ENCODE peak calls at places on chromosomes 12 and 14, in ten cellular contexts. One of them, this sample, is unnamed.

GRCh38 chr14:60151715-60152114 is 13.5 kb downstream of the DHRS7 start:
- DNase-seq in pons: peak
- DNase-seq in cerebellar cortex: peak
- DNase-seq in NCI-H1436: no peak
- DNase-seq in activated CD8-positive, alpha-beta T cell treated with anti-CD3 and anti-CD28 coated beads, Interleukin-2, amount 10 ng/mL, durations not matched to agents 7 days and 5 days: peak
- DNase-seq in pancreas: peak
- DNase-seq in foreskin keratinocyte: peak
- DNase-seq in effector memory CD8-positive, alpha-beta T cell: peak
- DNase-seq in central memory CD8-positive, alpha-beta T cell: peak
- DNase-seq in NCI-H146: peak
- DNase-seq in this sample: peak

GRCh38 chr12:65493893-65494205 is 215.4 kb downstream of the MSRB3 start:
- DNase-seq in pons: no peak
- DNase-seq in cerebellar cortex: no peak
- DNase-seq in NCI-H1436: no peak
- DNase-seq in activated CD8-positive, alpha-beta T cell treated with anti-CD3 and anti-CD28 coated beads, Interleukin-2, amount 10 ng/mL, durations not matched to agents 7 days and 5 days: no peak
- DNase-seq in pancreas: no peak
- DNase-seq in foreskin keratinocyte: no peak
- DNase-seq in effector memory CD8-positive, alpha-beta T cell: no peak
- DNase-seq in central memory CD8-positive, alpha-beta T cell: no peak
- DNase-seq in NCI-H146: no peak
- DNase-seq in this sample: no peak

GRCh38 chr14:95541932-95542554 is 7.2 kb downstream of the GLRX5 start:
- DNase-seq in pons: no peak
- DNase-seq in cerebellar cortex: no peak
- DNase-seq in NCI-H1436: no peak
- DNase-seq in activated CD8-positive, alpha-beta T cell treated with anti-CD3 and anti-CD28 coated beads, Interleukin-2, amount 10 ng/mL, durations not matched to agents 7 days and 5 days: no peak
- DNase-seq in pancreas: no peak
- DNase-seq in foreskin keratinocyte: no peak
- DNase-seq in effector memory CD8-positive, alpha-beta T cell: no peak
- DNase-seq in central memory CD8-positive, alpha-beta T cell: no peak
- DNase-seq in NCI-H146: no peak
- DNase-seq in this sample: no peak

GRCh38 chr12:132686831-132687210 is 321 bp downstream of the POLE start:
- DNase-seq in pons: no peak
- DNase-seq in cerebellar cortex: no peak
- DNase-seq in NCI-H1436: no peak
- DNase-seq in activated CD8-positive, alpha-beta T cell treated with anti-CD3 and anti-CD28 coated beads, Interleukin-2, amount 10 ng/mL, durations not matched to agents 7 days and 5 days: no peak
- DNase-seq in pancreas: peak
- DNase-seq in foreskin keratinocyte: no peak
- DNase-seq in effector memory CD8-positive, alpha-beta T cell: no peak
- DNase-seq in central memory CD8-positive, alpha-beta T cell: no peak
- DNase-seq in NCI-H146: peak
- DNase-seq in this sample: no peak

GRCh38 chr12:95191060-95191696 is 26.1 kb downstream of the FGD6 start:
- DNase-seq in pons: no peak
- DNase-seq in cerebellar cortex: no peak
- DNase-seq in NCI-H1436: no peak
- DNase-seq in activated CD8-positive, alpha-beta T cell treated with anti-CD3 and anti-CD28 coated beads, Interleukin-2, amount 10 ng/mL, durations not matched to agents 7 days and 5 days: no peak
- DNase-seq in pancreas: no peak
- DNase-seq in foreskin keratinocyte: no peak
- DNase-seq in effector memory CD8-positive, alpha-beta T cell: no peak
- DNase-seq in central memory CD8-positive, alpha-beta T cell: no peak
- DNase-seq in NCI-H146: peak
- DNase-seq in this sample: no peak

GRCh38 chr14:67186369-67186768 is 2.9 kb upstream of the GARIN2 start:
- DNase-seq in pons: no peak
- DNase-seq in cerebellar cortex: no peak
- DNase-seq in NCI-H1436: no peak
- DNase-seq in activated CD8-positive, alpha-beta T cell treated with anti-CD3 and anti-CD28 coated beads, Interleukin-2, amount 10 ng/mL, durations not matched to agents 7 days and 5 days: no peak
- DNase-seq in pancreas: no peak
- DNase-seq in foreskin keratinocyte: no peak
- DNase-seq in effector memory CD8-positive, alpha-beta T cell: no peak
- DNase-seq in central memory CD8-positive, alpha-beta T cell: no peak
- DNase-seq in NCI-H146: no peak
- DNase-seq in this sample: no peak

GRCh38 chr12:75705749-75706719 is 194.6 kb upstream of the KRR1 start:
- DNase-seq in pons: peak
- DNase-seq in cerebellar cortex: no peak
- DNase-seq in NCI-H1436: no peak
- DNase-seq in activated CD8-positive, alpha-beta T cell treated with anti-CD3 and anti-CD28 coated beads, Interleukin-2, amount 10 ng/mL, durations not matched to agents 7 days and 5 days: no peak
- DNase-seq in pancreas: no peak
- DNase-seq in foreskin keratinocyte: no peak
- DNase-seq in effector memory CD8-positive, alpha-beta T cell: no peak
- DNase-seq in central memory CD8-positive, alpha-beta T cell: no peak
- DNase-seq in NCI-H146: peak
- DNase-seq in this sample: no peak

GRCh38 chr12:108833355-108833733 is 24.0 kb downstream of the SSH1 start:
- DNase-seq in pons: no peak
- DNase-seq in cerebellar cortex: peak
- DNase-seq in NCI-H1436: no peak
- DNase-seq in activated CD8-positive, alpha-beta T cell treated with anti-CD3 and anti-CD28 coated beads, Interleukin-2, amount 10 ng/mL, durations not matched to agents 7 days and 5 days: no peak
- DNase-seq in pancreas: no peak
- DNase-seq in foreskin keratinocyte: peak
- DNase-seq in effector memory CD8-positive, alpha-beta T cell: no peak
- DNase-seq in central memory CD8-positive, alpha-beta T cell: no peak
- DNase-seq in NCI-H146: no peak
- DNase-seq in this sample: no peak

GRCh38 chr14:54772451-54772881 is 130.2 kb downstream of the GCH1 start:
- DNase-seq in pons: no peak
- DNase-seq in cerebellar cortex: no peak
- DNase-seq in NCI-H1436: no peak
- DNase-seq in activated CD8-positive, alpha-beta T cell treated with anti-CD3 and anti-CD28 coated beads, Interleukin-2, amount 10 ng/mL, durations not matched to agents 7 days and 5 days: no peak
- DNase-seq in pancreas: no peak
- DNase-seq in foreskin keratinocyte: peak
- DNase-seq in effector memory CD8-positive, alpha-beta T cell: no peak
- DNase-seq in central memory CD8-positive, alpha-beta T cell: no peak
- DNase-seq in NCI-H146: no peak
- DNase-seq in this sample: no peak

GRCh38 chr14:102966681-102967505 is 44.4 kb downstream of the AMN start:
- DNase-seq in pons: peak
- DNase-seq in cerebellar cortex: no peak
- DNase-seq in NCI-H1436: no peak
- DNase-seq in activated CD8-positive, alpha-beta T cell treated with anti-CD3 and anti-CD28 coated beads, Interleukin-2, amount 10 ng/mL, durations not matched to agents 7 days and 5 days: no peak
- DNase-seq in pancreas: no peak
- DNase-seq in foreskin keratinocyte: no peak
- DNase-seq in effector memory CD8-positive, alpha-beta T cell: no peak
- DNase-seq in central memory CD8-positive, alpha-beta T cell: no peak
- DNase-seq in NCI-H146: no peak
- DNase-seq in this sample: no peak

GRCh38 chr14:106141242-106142220 is 615.1 kb downstream of the TMEM121 start:
- DNase-seq in pons: no peak
- DNase-seq in cerebellar cortex: no peak
- DNase-seq in NCI-H1436: no peak
- DNase-seq in activated CD8-positive, alpha-beta T cell treated with anti-CD3 and anti-CD28 coated beads, Interleukin-2, amount 10 ng/mL, durations not matched to agents 7 days and 5 days: no peak
- DNase-seq in pancreas: no peak
- DNase-seq in foreskin keratinocyte: no peak
- DNase-seq in effector memory CD8-positive, alpha-beta T cell: no peak
- DNase-seq in central memory CD8-positive, alpha-beta T cell: no peak
- DNase-seq in NCI-H146: no peak
- DNase-seq in this sample: no peak

GRCh38 chr14:63860146-63860545 is 7.3 kb downstream of the SYNE2 start:
- DNase-seq in pons: no peak
- DNase-seq in cerebellar cortex: no peak
- DNase-seq in NCI-H1436: no peak
- DNase-seq in activated CD8-positive, alpha-beta T cell treated with anti-CD3 and anti-CD28 coated beads, Interleukin-2, amount 10 ng/mL, durations not matched to agents 7 days and 5 days: no peak
- DNase-seq in pancreas: no peak
- DNase-seq in foreskin keratinocyte: no peak
- DNase-seq in effector memory CD8-positive, alpha-beta T cell: no peak
- DNase-seq in central memory CD8-positive, alpha-beta T cell: no peak
- DNase-seq in NCI-H146: no peak
- DNase-seq in this sample: no peak

GRCh38 chr12:98645572-98646067 is 530 bp downstream of the APAF1 start:
- DNase-seq in pons: peak
- DNase-seq in cerebellar cortex: peak
- DNase-seq in NCI-H1436: no peak
- DNase-seq in activated CD8-positive, alpha-beta T cell treated with anti-CD3 and anti-CD28 coated beads, Interleukin-2, amount 10 ng/mL, durations not matched to agents 7 days and 5 days: peak
- DNase-seq in pancreas: no peak
- DNase-seq in foreskin keratinocyte: peak
- DNase-seq in effector memory CD8-positive, alpha-beta T cell: no peak
- DNase-seq in central memory CD8-positive, alpha-beta T cell: no peak
- DNase-seq in NCI-H146: peak
- DNase-seq in this sample: peak

GRCh38 chr12:65690477-65690876 is 133.8 kb upstream of the HMGA2 start:
- DNase-seq in pons: no peak
- DNase-seq in cerebellar cortex: no peak
- DNase-seq in NCI-H1436: no peak
- DNase-seq in activated CD8-positive, alpha-beta T cell treated with anti-CD3 and anti-CD28 coated beads, Interleukin-2, amount 10 ng/mL, durations not matched to agents 7 days and 5 days: no peak
- DNase-seq in pancreas: no peak
- DNase-seq in foreskin keratinocyte: no peak
- DNase-seq in effector memory CD8-positive, alpha-beta T cell: no peak
- DNase-seq in central memory CD8-positive, alpha-beta T cell: no peak
- DNase-seq in NCI-H146: no peak
- DNase-seq in this sample: no peak

GRCh38 chr12:15556411-15556810 is 232.8 kb downstream of the EPS8 start:
- DNase-seq in pons: no peak
- DNase-seq in cerebellar cortex: no peak
- DNase-seq in NCI-H1436: no peak
- DNase-seq in activated CD8-positive, alpha-beta T cell treated with anti-CD3 and anti-CD28 coated beads, Interleukin-2, amount 10 ng/mL, durations not matched to agents 7 days and 5 days: no peak
- DNase-seq in pancreas: no peak
- DNase-seq in foreskin keratinocyte: no peak
- DNase-seq in effector memory CD8-positive, alpha-beta T cell: no peak
- DNase-seq in central memory CD8-positive, alpha-beta T cell: no peak
- DNase-seq in NCI-H146: no peak
- DNase-seq in this sample: no peak

GRCh38 chr12:22282283-22282682 is 52.2 kb downstream of the ST8SIA1 start:
- DNase-seq in pons: no peak
- DNase-seq in cerebellar cortex: no peak
- DNase-seq in NCI-H1436: no peak
- DNase-seq in activated CD8-positive, alpha-beta T cell treated with anti-CD3 and anti-CD28 coated beads, Interleukin-2, amount 10 ng/mL, durations not matched to agents 7 days and 5 days: no peak
- DNase-seq in pancreas: no peak
- DNase-seq in foreskin keratinocyte: peak
- DNase-seq in effector memory CD8-positive, alpha-beta T cell: no peak
- DNase-seq in central memory CD8-positive, alpha-beta T cell: no peak
- DNase-seq in NCI-H146: no peak
- DNase-seq in this sample: no peak

GRCh38 chr12:52506858-52507715 is 13.1 kb downstream of the KRT5 start:
- DNase-seq in pons: peak
- DNase-seq in cerebellar cortex: peak
- DNase-seq in NCI-H1436: peak
- DNase-seq in activated CD8-positive, alpha-beta T cell treated with anti-CD3 and anti-CD28 coated beads, Interleukin-2, amount 10 ng/mL, durations not matched to agents 7 days and 5 days: no peak
- DNase-seq in pancreas: no peak
- DNase-seq in foreskin keratinocyte: no peak
- DNase-seq in effector memory CD8-positive, alpha-beta T cell: peak
- DNase-seq in central memory CD8-positive, alpha-beta T cell: no peak
- DNase-seq in NCI-H146: peak
- DNase-seq in this sample: no peak

GRCh38 chr14:101905614-101906013 is 58.8 kb upstream of the DYNC1H1 start:
- DNase-seq in pons: no peak
- DNase-seq in cerebellar cortex: no peak
- DNase-seq in NCI-H1436: no peak
- DNase-seq in activated CD8-positive, alpha-beta T cell treated with anti-CD3 and anti-CD28 coated beads, Interleukin-2, amount 10 ng/mL, durations not matched to agents 7 days and 5 days: no peak
- DNase-seq in pancreas: no peak
- DNase-seq in foreskin keratinocyte: no peak
- DNase-seq in effector memory CD8-positive, alpha-beta T cell: no peak
- DNase-seq in central memory CD8-positive, alpha-beta T cell: no peak
- DNase-seq in NCI-H146: no peak
- DNase-seq in this sample: no peak

GRCh38 chr14:36477266-36477665 is 42.8 kb downstream of the NKX2-1 start:
- DNase-seq in pons: no peak
- DNase-seq in cerebellar cortex: no peak
- DNase-seq in NCI-H1436: no peak
- DNase-seq in activated CD8-positive, alpha-beta T cell treated with anti-CD3 and anti-CD28 coated beads, Interleukin-2, amount 10 ng/mL, durations not matched to agents 7 days and 5 days: no peak
- DNase-seq in pancreas: no peak
- DNase-seq in foreskin keratinocyte: no peak
- DNase-seq in effector memory CD8-positive, alpha-beta T cell: no peak
- DNase-seq in central memory CD8-positive, alpha-beta T cell: no peak
- DNase-seq in NCI-H146: peak
- DNase-seq in this sample: no peak

GRCh38 chr14:54650331-54651017 is 83.5 kb downstream of the SAMD4A start:
- DNase-seq in pons: peak
- DNase-seq in cerebellar cortex: no peak
- DNase-seq in NCI-H1436: no peak
- DNase-seq in activated CD8-positive, alpha-beta T cell treated with anti-CD3 and anti-CD28 coated beads, Interleukin-2, amount 10 ng/mL, durations not matched to agents 7 days and 5 days: no peak
- DNase-seq in pancreas: no peak
- DNase-seq in foreskin keratinocyte: peak
- DNase-seq in effector memory CD8-positive, alpha-beta T cell: no peak
- DNase-seq in central memory CD8-positive, alpha-beta T cell: no peak
- DNase-seq in NCI-H146: no peak
- DNase-seq in this sample: peak

GRCh38 chr14:75979641-75980422 is 2.0 kb downstream of the TGFB3 start:
- DNase-seq in pons: no peak
- DNase-seq in cerebellar cortex: no peak
- DNase-seq in NCI-H1436: no peak
- DNase-seq in activated CD8-positive, alpha-beta T cell treated with anti-CD3 and anti-CD28 coated beads, Interleukin-2, amount 10 ng/mL, durations not matched to agents 7 days and 5 days: no peak
- DNase-seq in pancreas: peak
- DNase-seq in foreskin keratinocyte: no peak
- DNase-seq in effector memory CD8-positive, alpha-beta T cell: no peak
- DNase-seq in central memory CD8-positive, alpha-beta T cell: no peak
- DNase-seq in NCI-H146: no peak
- DNase-seq in this sample: peak

GRCh38 chr14:72790887-72791566 is 102.9 kb downstream of the DPF3 start:
- DNase-seq in pons: no peak
- DNase-seq in cerebellar cortex: no peak
- DNase-seq in NCI-H1436: no peak
- DNase-seq in activated CD8-positive, alpha-beta T cell treated with anti-CD3 and anti-CD28 coated beads, Interleukin-2, amount 10 ng/mL, durations not matched to agents 7 days and 5 days: no peak
- DNase-seq in pancreas: no peak
- DNase-seq in foreskin keratinocyte: no peak
- DNase-seq in effector memory CD8-positive, alpha-beta T cell: no peak
- DNase-seq in central memory CD8-positive, alpha-beta T cell: no peak
- DNase-seq in NCI-H146: no peak
- DNase-seq in this sample: peak

GRCh38 chr12:712172-712863 is 40.1 kb upstream of the WNK1 start:
- DNase-seq in pons: peak
- DNase-seq in cerebellar cortex: no peak
- DNase-seq in NCI-H1436: no peak
- DNase-seq in activated CD8-positive, alpha-beta T cell treated with anti-CD3 and anti-CD28 coated beads, Interleukin-2, amount 10 ng/mL, durations not matched to agents 7 days and 5 days: no peak
- DNase-seq in pancreas: no peak
- DNase-seq in foreskin keratinocyte: peak
- DNase-seq in effector memory CD8-positive, alpha-beta T cell: no peak
- DNase-seq in central memory CD8-positive, alpha-beta T cell: no peak
- DNase-seq in NCI-H146: peak
- DNase-seq in this sample: peak

GRCh38 chr12:45928309-45928708 is 62.1 kb downstream of the SCAF11 start:
- DNase-seq in pons: no peak
- DNase-seq in cerebellar cortex: no peak
- DNase-seq in NCI-H1436: no peak
- DNase-seq in activated CD8-positive, alpha-beta T cell treated with anti-CD3 and anti-CD28 coated beads, Interleukin-2, amount 10 ng/mL, durations not matched to agents 7 days and 5 days: no peak
- DNase-seq in pancreas: no peak
- DNase-seq in foreskin keratinocyte: no peak
- DNase-seq in effector memory CD8-positive, alpha-beta T cell: no peak
- DNase-seq in central memory CD8-positive, alpha-beta T cell: no peak
- DNase-seq in NCI-H146: no peak
- DNase-seq in this sample: no peak

GRCh38 chr12:48980953-48981756 is 3.0 kb downstream of the WNT1 start:
- DNase-seq in pons: no peak
- DNase-seq in cerebellar cortex: no peak
- DNase-seq in NCI-H1436: no peak
- DNase-seq in activated CD8-positive, alpha-beta T cell treated with anti-CD3 and anti-CD28 coated beads, Interleukin-2, amount 10 ng/mL, durations not matched to agents 7 days and 5 days: peak
- DNase-seq in pancreas: peak
- DNase-seq in foreskin keratinocyte: no peak
- DNase-seq in effector memory CD8-positive, alpha-beta T cell: peak
- DNase-seq in central memory CD8-positive, alpha-beta T cell: peak
- DNase-seq in NCI-H146: peak
- DNase-seq in this sample: peak

This sample was measured in Ammon's horn.